ENCODE peak calls at places on chromosomes 6 and 20, in five cellular contexts. Z, H, M, C and E are unnamed samples.

GRCh38 chr6:147712841-147713240 is 204.4 kb downstream of the SAMD5 start:
- DNase-seq in H (no peak), C (no peak), M (no peak), Z (no peak), E (no peak)

GRCh38 chr6:69069881-69070280 is 434.8 kb downstream of the ADGRB3 start:
- DNase-seq in M (no peak), Z (no peak), C (no peak), H (no peak), E (no peak)

GRCh38 chr6:2008383-2008976 is 236.9 kb downstream of the GMDS start:
- DNase-seq in H (no peak), C (no peak), M (no peak), Z (no peak), E (no peak)

GRCh38 chr6:102488729-102489128 is 1095.2 kb downstream of the GRIK2 start:
- DNase-seq in C (no peak), Z (no peak), M (no peak), H (no peak), E (no peak)

GRCh38 chr6:72728706-72729343 is 107.0 kb downstream of the KCNQ5 start:
- DNase-seq in M (no peak), H (no peak), Z (no peak), C (no peak), E (no peak)

GRCh38 chr20:33731693-33732165 is at the start of gene ZNF341:
- DNase-seq in H (peak; percentile 91), Z (peak; percentile 89), C (peak; percentile 76), M (peak; percentile 96), E (peak; percentile 94)

GRCh38 chr6:51025082-51025777 is 206.6 kb downstream of the TFAP2B start:
- DNase-seq in H (no peak), M (peak; percentile 45), Z (no peak), C (no peak), E (no peak)

GRCh38 chr20:1434571-1435336 is 31.9 kb downstream of the NSFL1C start:
- DNase-seq in Z (peak; percentile 52), H (peak; percentile 42), M (no peak), C (peak; percentile 46), E (no peak)

GRCh38 chr20:10132391-10132790 is 86.2 kb upstream of the SNAP25 start:
- DNase-seq in M (no peak), Z (no peak), C (no peak), H (no peak), E (no peak)

GRCh38 chr6:75849329-75850025 is 100.4 kb downstream of the MYO6 start:
- DNase-seq in C (no peak), M (no peak), Z (no peak), H (no peak), E (no peak)

GRCh38 chr6:145015739-145016558 is 719.4 kb downstream of the EPM2A start:
- DNase-seq in C (no peak), H (no peak), M (no peak), Z (no peak), E (no peak)

GRCh38 chr6:130434174-130434873 is 68.5 kb downstream of the TMEM200A start:
- DNase-seq in Z (no peak), H (no peak), M (no peak), C (no peak), E (no peak)

GRCh38 chr6:44642870-44643522 is 255.5 kb downstream of the CDC5L start:
- DNase-seq in M (no peak), C (no peak), H (no peak), Z (no peak), E (no peak)

DNA sequence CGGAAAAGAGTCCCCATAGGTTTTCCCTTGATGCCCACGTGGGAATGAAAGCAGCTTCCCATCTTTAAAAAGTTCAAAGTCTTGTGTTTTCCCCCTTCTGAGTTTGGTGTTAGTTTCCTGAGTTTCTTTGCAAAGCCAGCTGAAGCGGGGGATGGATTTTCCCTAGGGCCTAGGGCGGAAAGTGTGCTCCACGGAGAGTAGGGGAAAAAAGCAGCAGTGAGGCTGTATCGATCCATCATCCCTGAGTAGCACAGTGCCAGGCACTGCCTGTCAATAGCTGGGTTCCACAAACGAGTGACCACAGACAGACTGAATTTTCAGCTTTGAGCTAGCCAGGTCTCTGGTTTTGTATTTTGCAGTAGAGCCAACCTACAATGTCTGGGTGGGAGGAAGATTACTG is 1.4 kb downstream of the DAAM2 start:
- DNase-seq in C (no peak), M (no peak), H (no peak), Z (no peak), E (no peak)
- H3K4me3 ChIP-seq in C (peak overlapping the region; percentile 82), M (no peak overlapping the region), H (peak overlapping the region; percentile 84), Z (no peak overlapping the region), E (no peak overlapping the region)

GRCh38 chr20:37638527-37638926 is 55.3 kb upstream of the CTNNBL1 start:
- DNase-seq in Z (no peak), C (no peak), M (no peak), H (no peak), E (no peak)
- H3K27me3 ChIP-seq in Z (no peaks in the 10 kb centered on the region), C (peaks cover 47% of the 10 kb centered on the region), M (peaks cover 39% of the 10 kb centered on the region), H (no peaks in the 10 kb centered on the region), E (no peaks in the 10 kb centered on the region)

DNA sequence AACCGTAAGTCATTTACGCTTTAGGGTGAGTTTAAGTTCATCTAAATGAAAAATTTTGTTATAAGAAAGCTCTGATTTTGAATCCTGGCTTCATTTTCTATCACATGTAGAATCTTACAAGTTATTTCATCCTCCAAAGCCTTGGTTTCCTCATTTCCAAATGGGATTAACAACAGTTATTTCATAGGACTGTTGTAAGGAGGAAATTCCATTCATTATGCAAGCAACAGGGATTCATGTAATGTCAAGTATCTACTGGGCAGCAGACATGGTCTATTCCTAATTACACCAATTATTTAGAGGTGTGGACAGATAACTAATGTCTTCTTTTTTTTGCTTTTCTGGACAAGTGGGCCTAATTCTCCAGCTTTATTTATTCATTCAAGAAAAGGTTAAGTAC is 154.0 kb downstream of the PDSS2 start:
- DNase-seq in C (no peak), H (no peak), Z (no peak), M (no peak), E (no peak)
- H3K36me3 ChIP-seq in C (no peaks in the 10 kb centered on the region), H (no peaks in the 10 kb centered on the region), Z (no peaks in the 10 kb centered on the region), M (no peaks in the 10 kb centered on the region), E (no peaks in the 10 kb centered on the region)

GRCh38 chr20:25353754-25354705 is 36.6 kb downstream of the ABHD12 start:
- DNase-seq in M (no peak), C (no peak), H (no peak), Z (no peak), E (no peak)
- H3K4me3 ChIP-seq in M (no peak overlapping the region), C (no peak overlapping the region), H (no peak overlapping the region), Z (no peak overlapping the region), E (no peak overlapping the region)

GRCh38 chr6:142500265-142500786 is 198.5 kb downstream of the ADGRG6 start:
- DNase-seq in Z (no peak), C (no peak), H (no peak), M (no peak), E (no peak)
- H3K27me3 ChIP-seq in Z (no peaks in the 10 kb centered on the region), C (no peaks in the 10 kb centered on the region), H (no peaks in the 10 kb centered on the region), M (no peaks in the 10 kb centered on the region), E (no peaks in the 10 kb centered on the region)

GRCh38 chr20:56517211-56517610 is 7.3 kb upstream of the FAM209A start:
- DNase-seq in M (no peak), C (no peak), Z (no peak), H (no peak), E (no peak)

GRCh38 chr20:56517641-56518040 is 6.9 kb upstream of the FAM209A start:
- DNase-seq in H (no peak), M (no peak), Z (no peak), C (no peak), E (no peak)

GRCh38 chr20:56518126-56518525 is 6.4 kb upstream of the FAM209A start:
- DNase-seq in H (no peak), C (no peak), Z (no peak), M (no peak), E (no peak)

GRCh38 chr20:56515657-56516381 is 8.7 kb upstream of the FAM209A start:
- DNase-seq in Z (no peak), C (no peak), M (no peak), H (no peak), E (no peak)

GRCh38 chr20:56516631-56517030 is 7.9 kb upstream of the FAM209A start:
- DNase-seq in H (no peak), C (no peak), Z (no peak), M (no peak), E (no peak)
- H3K36me3 ChIP-seq in H (peaks cover 72% of the 10 kb centered on the region), C (peaks cover 73% of the 10 kb centered on the region), Z (peaks cover 54% of the 10 kb centered on the region), M (peaks cover 59% of the 10 kb centered on the region), E (peaks cover 9% of the 10 kb centered on the region)

DNA sequence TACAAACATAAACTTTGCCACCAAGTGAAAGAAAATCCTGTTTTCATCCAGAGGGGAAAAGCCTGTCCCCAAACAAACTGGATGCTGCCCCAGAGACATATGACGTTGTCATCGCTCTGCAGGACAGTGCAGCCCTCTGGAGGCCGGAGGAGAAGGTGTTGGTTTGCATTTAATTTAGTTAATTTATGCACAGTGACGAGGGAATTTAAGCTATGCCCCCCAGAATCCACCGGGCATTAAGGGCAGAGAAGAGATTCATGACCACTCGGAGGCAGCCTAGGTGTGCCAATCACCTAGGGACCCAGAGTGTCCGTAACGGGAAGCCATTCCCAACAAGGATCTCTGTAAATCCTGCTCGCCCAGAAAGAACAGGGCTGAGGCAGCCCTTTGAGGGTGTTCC is 45.1 kb downstream of the NINL start:
- DNase-seq in M (peak; percentile 75), Z (no peak), C (no peak), H (no peak), E (peak; percentile 83)
- H3K4me3 ChIP-seq in M (no peak overlapping the region), Z (no peak overlapping the region), C (peak overlapping the region; percentile 46), H (peak overlapping the region; percentile 53), E (no peak overlapping the region)